ENCODE peak calls at places on chromosomes 1 and 21, in five cellular contexts. K is GM12891, X is H1, I is GM12878, H is K562. N is an unnamed sample.

GRCh38 chr1:233485385-233485784 is 128.5 kb upstream of the KCNK1 start:
- DNase-seq in H (no peak), I (no peak), K (no peak), X (no peak), N (no peak)

GRCh38 chr1:73333847-73334503 is 864.0 kb downstream of the LRRIQ3 start:
- DNase-seq in K (no peak), X (no peak), H (no peak), I (no peak), N (no peak)

GRCh38 chr1:12148160-12148957 is 18.4 kb upstream of the TNFRSF1B start:
- DNase-seq in I (no peak), H (peak), X (no peak), K (no peak), N (no peak)

GRCh38 chr1:224182057-224182865 is 779 bp upstream of the DEGS1 start:
- DNase-seq in K (peak), H (no peak), I (peak), X (no peak), N (peak)

GRCh38 chr1:62335656-62336055 is 16.4 kb upstream of the KANK4 start:
- DNase-seq in H (no peak), I (no peak), K (no peak), X (no peak), N (no peak)

GRCh38 chr1:87137342-87137739 is 191.3 kb upstream of the LMO4 start:
- DNase-seq in X (no peak), K (no peak), I (no peak), H (peak), N (no peak)

GRCh38 chr21:19724081-19724480 is 1274.1 kb upstream of the NCAM2 start:
- DNase-seq in K (no peak), H (no peak), I (no peak), X (no peak), N (no peak)

GRCh38 chr1:204295666-204296065 is 64.1 kb downstream of the PLEKHA6 start:
- DNase-seq in I (no peak), K (no peak), X (no peak), H (no peak), N (no peak)

GRCh38 chr1:25503551-25504426 is 39.6 kb upstream of the LDLRAP1 start:
- DNase-seq in I (no peak), H (peak), X (peak), K (no peak), N (no peak)

GRCh38 chr1:232570007-232570406 is 59.9 kb downstream of the SIPA1L2 start:
- DNase-seq in K (no peak), H (no peak), X (no peak), I (no peak), N (no peak)

GRCh38 chr1:244864253-244865027 is at the start of gene HNRNPU:
- DNase-seq in H (peak), I (peak), K (peak), X (peak), N (peak)
- TF ChIP-seq POLR2A in H (peak), I (peak), K (peak), X (peak), N (peak)

GRCh38 chr1:218464871-218465270 is 119.7 kb downstream of the TGFB2 start:
- DNase-seq in H (no peak), K (no peak), I (no peak), X (no peak), N (no peak)
- TF ChIP-seq TAF1 in H (no peak), K (no peak), I (no peak), X (no peak), N (no peak)

GRCh38 chr21:41828884-41829360 is 50.2 kb downstream of the PRDM15 start:
- DNase-seq in H (no peak), K (no peak), X (no peak), I (no peak), N (no peak)

GRCh38 chr21:41832230-41833137 is 46.7 kb downstream of the PRDM15 start:
- DNase-seq in I (no peak), H (no peak), K (no peak), X (no peak), N (no peak)

GRCh38 chr21:41831453-41831831 is 47.7 kb downstream of the PRDM15 start:
- DNase-seq in X (no peak), H (no peak), I (no peak), K (no peak), N (no peak)

GRCh38 chr21:41830145-41830707 is 48.9 kb downstream of the PRDM15 start:
- DNase-seq in H (no peak), I (no peak), K (no peak), X (no peak), N (no peak)

GRCh38 chr21:41830764-41831452 is 48.2 kb downstream of the PRDM15 start:
- DNase-seq in H (no peak), I (no peak), K (no peak), X (no peak), N (no peak)
- TF ChIP-seq POLR2A in H (no peak), I (no peak), K (no peak), X (no peak), N (no peak)

GRCh38 chr21:46099476-46099875 is 1.6 kb downstream of the COL6A2 start:
- DNase-seq in I (no peak), K (peak), X (no peak), H (no peak), N (no peak)
- TF ChIP-seq TAF1 in I (no peak), K (no peak), X (no peak), H (no peak), N (no peak)

GRCh38 chr1:27872059-27872801 is at the start of gene THEMIS2:
- DNase-seq in X (no peak), H (peak), I (no peak), K (peak), N (peak)
- TF ChIP-seq POLR2A in X (peak), H (peak), I (peak), K (peak), N (peak)